ENCODE peak calls at places on chromosome 5, in seven cellular contexts. One of them, this sample, is unnamed.

GRCh38 chr5:28548856-28549255 is 1510.5 kb upstream of the CDH9 start:
- DNase-seq in CD8-positive, alpha-beta memory T cell: no peak
- DNase-seq in cardiac muscle cell: no peak
- DNase-seq in amygdala: no peak
- DNase-seq in OCI-M1: no peak
- DNase-seq in aorta: no peak
- DNase-seq in lower leg skin: no peak
- DNase-seq in this sample: no peak

GRCh38 chr5:80976985-80977384 is 16.8 kb downstream of the RASGRF2 start:
- DNase-seq in CD8-positive, alpha-beta memory T cell: no peak
- DNase-seq in cardiac muscle cell: no peak
- DNase-seq in amygdala: no peak
- DNase-seq in OCI-M1: no peak
- DNase-seq in aorta: no peak
- DNase-seq in lower leg skin: no peak
- DNase-seq in this sample: no peak

GRCh38 chr5:91033370-91033769 is 349.7 kb downstream of the ARRDC3 start:
- DNase-seq in CD8-positive, alpha-beta memory T cell: no peak
- DNase-seq in cardiac muscle cell: no peak
- DNase-seq in amygdala: no peak
- DNase-seq in OCI-M1: no peak
- DNase-seq in aorta: no peak
- DNase-seq in lower leg skin: no peak
- DNase-seq in this sample: no peak

GRCh38 chr5:17966636-17967402 is 332.6 kb downstream of the TAF11L14 start:
- DNase-seq in CD8-positive, alpha-beta memory T cell: no peak
- DNase-seq in cardiac muscle cell: no peak
- DNase-seq in amygdala: no peak
- DNase-seq in OCI-M1: no peak
- DNase-seq in aorta: no peak
- DNase-seq in lower leg skin: no peak
- DNase-seq in this sample: no peak

GRCh38 chr5:112646139-112646941 is 91.3 kb upstream of the APC start:
- DNase-seq in CD8-positive, alpha-beta memory T cell: no peak
- DNase-seq in cardiac muscle cell: peak; percentile 9
- DNase-seq in amygdala: no peak
- DNase-seq in OCI-M1: peak; percentile 60
- DNase-seq in aorta: no peak
- DNase-seq in lower leg skin: no peak
- DNase-seq in this sample: no peak

GRCh38 chr5:80189201-80189600 is 66.6 kb downstream of the SERINC5 start:
- DNase-seq in CD8-positive, alpha-beta memory T cell: no peak
- DNase-seq in cardiac muscle cell: no peak
- DNase-seq in amygdala: no peak
- DNase-seq in OCI-M1: no peak
- DNase-seq in aorta: no peak
- DNase-seq in lower leg skin: no peak
- DNase-seq in this sample: no peak

GRCh38 chr5:140346348-140347221 is at the start of gene HBEGF:
- DNase-seq in CD8-positive, alpha-beta memory T cell: peak; percentile 55
- DNase-seq in cardiac muscle cell: peak; percentile 78
- DNase-seq in amygdala: peak; percentile 76
- DNase-seq in OCI-M1: peak; percentile 85
- DNase-seq in aorta: peak; percentile 87
- DNase-seq in lower leg skin: peak; percentile 95
- DNase-seq in this sample: peak; percentile 94

GRCh38 chr5:92659246-92659645 is 921.8 kb downstream of the NR2F1-AS1 start:
- DNase-seq in CD8-positive, alpha-beta memory T cell: no peak
- DNase-seq in cardiac muscle cell: no peak
- DNase-seq in amygdala: no peak
- DNase-seq in OCI-M1: no peak
- DNase-seq in aorta: no peak
- DNase-seq in lower leg skin: no peak
- DNase-seq in this sample: no peak

GRCh38 chr5:92309336-92309991 is 926.3 kb upstream of the ARRDC3 start:
- DNase-seq in CD8-positive, alpha-beta memory T cell: no peak
- DNase-seq in cardiac muscle cell: peak; percentile 64
- DNase-seq in amygdala: no peak
- DNase-seq in OCI-M1: peak; percentile 72
- DNase-seq in aorta: no peak
- DNase-seq in lower leg skin: no peak
- DNase-seq in this sample: no peak

GRCh38 chr5:151357097-151357496 is 9.7 kb upstream of the SLC36A2 start:
- DNase-seq in CD8-positive, alpha-beta memory T cell: no peak
- DNase-seq in cardiac muscle cell: no peak
- DNase-seq in amygdala: no peak
- DNase-seq in OCI-M1: no peak
- DNase-seq in aorta: no peak
- DNase-seq in lower leg skin: no peak
- DNase-seq in this sample: no peak

GRCh38 chr5:11306365-11306764 is 545.3 kb upstream of the DAP start:
- DNase-seq in CD8-positive, alpha-beta memory T cell: no peak
- DNase-seq in cardiac muscle cell: no peak
- DNase-seq in amygdala: no peak
- DNase-seq in OCI-M1: no peak
- DNase-seq in aorta: no peak
- DNase-seq in lower leg skin: no peak
- DNase-seq in this sample: no peak

GRCh38 chr5:139132515-139132914 is 65.7 kb downstream of the SIL1 start:
- DNase-seq in CD8-positive, alpha-beta memory T cell: no peak
- DNase-seq in cardiac muscle cell: no peak
- DNase-seq in amygdala: no peak
- DNase-seq in OCI-M1: no peak
- DNase-seq in aorta: no peak
- DNase-seq in lower leg skin: no peak
- DNase-seq in this sample: no peak

GRCh38 chr5:44275908-44276307 is 113.3 kb downstream of the FGF10 start:
- DNase-seq in CD8-positive, alpha-beta memory T cell: no peak
- DNase-seq in cardiac muscle cell: no peak
- DNase-seq in amygdala: no peak
- DNase-seq in OCI-M1: peak; percentile 65
- DNase-seq in aorta: no peak
- DNase-seq in lower leg skin: no peak
- DNase-seq in this sample: no peak

GRCh38 chr5:78162253-78162862 is 132.1 kb downstream of the AP3B1 start:
- DNase-seq in CD8-positive, alpha-beta memory T cell: no peak
- DNase-seq in cardiac muscle cell: peak; percentile 60
- DNase-seq in amygdala: no peak
- DNase-seq in OCI-M1: peak; percentile 51
- DNase-seq in aorta: no peak
- DNase-seq in lower leg skin: no peak
- DNase-seq in this sample: no peak

GRCh38 chr5:149618581-149619248 is 37.4 kb downstream of the ARHGEF37 start:
- DNase-seq in CD8-positive, alpha-beta memory T cell: no peak
- DNase-seq in cardiac muscle cell: peak; percentile 78
- DNase-seq in amygdala: peak; percentile 8
- DNase-seq in OCI-M1: peak; percentile 75
- DNase-seq in aorta: no peak
- DNase-seq in lower leg skin: no peak
- DNase-seq in this sample: no peak

GRCh38 chr5:180135128-180135955 is 63.8 kb upstream of the RNF130 start:
- DNase-seq in CD8-positive, alpha-beta memory T cell: no peak
- DNase-seq in cardiac muscle cell: peak; percentile 79
- DNase-seq in amygdala: no peak
- DNase-seq in OCI-M1: peak; percentile 19
- DNase-seq in aorta: no peak
- DNase-seq in lower leg skin: peak; percentile 76
- DNase-seq in this sample: peak; percentile 29

GRCh38 chr5:59799668-59800374 is 93.7 kb downstream of the PDE4D start:
- DNase-seq in CD8-positive, alpha-beta memory T cell: no peak
- DNase-seq in cardiac muscle cell: peak; percentile 73
- DNase-seq in amygdala: no peak
- DNase-seq in OCI-M1: peak; percentile 82
- DNase-seq in aorta: no peak
- DNase-seq in lower leg skin: no peak
- DNase-seq in this sample: no peak

GRCh38 chr5:170503970-170504525 is at the start of gene KCNIP1:
- DNase-seq in CD8-positive, alpha-beta memory T cell: no peak
- DNase-seq in cardiac muscle cell: no peak
- DNase-seq in amygdala: peak; percentile 12
- DNase-seq in OCI-M1: no peak
- DNase-seq in aorta: no peak
- DNase-seq in lower leg skin: no peak
- DNase-seq in this sample: no peak